ENCODE peak calls at places on chromosomes 11 and 22, in seven cellular contexts. O is Panc1, P is neuronal stem cell, I is uterus, D is HCT116, B is substantia nigra, R is right cardiac atrium. J is an unnamed sample.
A peak's percentile ranks its signal among the peaks of the same experiment; 100 is the strongest.

GRCh38 chr11:43904737-43905515 is 24.3 kb downstream of the ALKBH3 start:
- DNase-seq in O (no peak), P (no peak), I (peak; percentile 56), D (no peak), B (no peak), R (no peak), J (no peak)

GRCh38 chr11:99423435-99423983 is 402.8 kb downstream of the CNTN5 start:
- DNase-seq in O (no peak), P (no peak), I (no peak), D (no peak), B (no peak), R (no peak), J (no peak)

GRCh38 chr11:2507945-2508749 is 63.3 kb downstream of the KCNQ1 start:
- DNase-seq in O (no peak), P (no peak), I (no peak), D (no peak), B (no peak), R (no peak), J (peak; percentile 7)

GRCh38 chr11:96393753-96394348 is 4.0 kb downstream of the JRKL start:
- DNase-seq in O (peak; percentile 25), P (no peak), I (no peak), D (peak; percentile 22), B (no peak), R (no peak), J (no peak)

GRCh38 chr11:65791719-65792213 is 4.9 kb downstream of the OVOL1 start:
- DNase-seq in O (no peak), P (no peak), I (no peak), D (no peak), B (no peak), R (no peak), J (no peak)

GRCh38 chr11:119863236-119863635 is 134.2 kb upstream of the NECTIN1 start:
- DNase-seq in O (no peak), P (no peak), I (no peak), D (no peak), B (no peak), R (no peak), J (no peak)

GRCh38 chr11:65468874-65469333 is 29.9 kb upstream of the MALAT1 start:
- DNase-seq in O (no peak), P (no peak), I (peak; percentile 65), D (peak; percentile 81), B (no peak), R (peak; percentile 76), J (no peak)

GRCh38 chr11:94813436-94813720 is 45.2 kb downstream of the AMOTL1 start:
- DNase-seq in O (no peak), P (no peak), I (no peak), D (no peak), B (no peak), R (no peak), J (no peak)

GRCh38 chr11:10117709-10118341 is 176.2 kb downstream of the SBF2 start:
- DNase-seq in O (no peak), P (no peak), I (no peak), D (no peak), B (no peak), R (no peak), J (no peak)

GRCh38 chr11:96426356-96427103 is 36.7 kb downstream of the JRKL start:
- DNase-seq in O (peak; percentile 30), P (peak; percentile 44), I (no peak), D (peak; percentile 19), B (no peak), R (no peak), J (no peak)

GRCh38 chr11:95688501-95689222 is 100.9 kb downstream of the FAM76B start:
- DNase-seq in O (no peak), P (no peak), I (no peak), D (no peak), B (no peak), R (no peak), J (no peak)

DNA sequence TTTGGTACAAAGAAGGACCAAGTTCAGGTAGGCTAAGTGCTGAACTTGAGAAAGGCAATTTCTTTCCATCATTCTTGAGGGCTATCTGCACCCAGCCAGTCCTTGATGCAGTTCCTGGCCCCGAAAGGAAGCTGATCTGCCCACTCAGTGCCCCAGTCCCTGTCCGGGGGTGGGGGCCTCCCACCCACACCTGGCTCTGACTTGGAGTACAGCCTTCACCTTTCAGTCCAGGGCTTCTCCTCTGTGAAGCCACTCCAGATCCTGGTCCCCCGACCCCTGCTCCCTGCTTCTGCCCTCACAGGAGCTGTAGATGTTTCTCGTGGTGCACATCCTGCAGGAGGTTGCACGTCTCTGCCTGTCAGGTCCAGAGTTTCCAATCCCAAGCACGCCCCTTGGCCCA is 75.2 kb downstream of the BCR start:
- DNase-seq in O (no peak), P (no peak), I (no peak), D (no peak), B (no peak), R (no peak), J (no peak)
- H3K27ac ChIP-seq in O (no peak overlapping the region), P (no peak overlapping the region), I (no peak overlapping the region), D (no peak overlapping the region), B (no peak overlapping the region), R (no peak overlapping the region), J (peak overlapping the region; percentile 92)

DNA sequence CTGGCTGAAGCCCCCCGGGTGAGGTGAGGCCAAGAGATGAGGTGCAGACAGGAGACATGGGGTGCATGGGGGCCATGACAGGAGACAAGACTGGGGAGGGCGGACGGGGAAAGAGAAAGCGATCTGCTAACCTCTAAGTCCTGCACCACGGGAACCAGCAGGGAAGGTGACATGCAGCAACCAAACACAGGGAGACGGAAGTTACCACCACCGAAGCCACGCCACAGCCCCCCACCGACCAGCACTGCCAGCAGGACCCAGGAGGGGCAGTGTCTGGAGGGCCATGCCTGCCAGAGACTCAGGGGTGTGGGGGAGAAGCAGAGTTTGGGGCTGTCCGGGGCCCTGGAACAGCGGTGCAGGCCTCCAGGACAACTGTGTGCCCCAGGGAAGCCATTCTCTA is 14.1 kb upstream of the RASL10A start:
- DNase-seq in O (no peak), P (no peak), I (no peak), D (no peak), B (no peak), R (peak; percentile 31), J (no peak)
- H3K27ac ChIP-seq in O (no peak overlapping the region), P (no peak overlapping the region), I (no peak overlapping the region), D (no peak overlapping the region), B (no peak overlapping the region), R (no peak overlapping the region), J (peak overlapping the region; percentile 54)

GRCh38 chr22:29150701-29151100 is 55.0 kb upstream of the EMID1 start:
- DNase-seq in O (no peak), P (no peak), I (no peak), D (no peak), B (no peak), R (no peak), J (no peak)
- H3K27ac ChIP-seq in O (no peak overlapping the region), P (no peak overlapping the region), I (no peak overlapping the region), D (no peak overlapping the region), B (peak overlapping the region; percentile 35), R (no peak overlapping the region), J (no peak overlapping the region)

GRCh38 chr11:32583451-32584271 is at the start of gene EIF3M:
- DNase-seq in O (peak; percentile 82), P (peak; percentile 88), I (peak; percentile 95), D (peak; percentile 93), B (peak; percentile 85), R (peak; percentile 99), J (peak; percentile 92)

GRCh38 chr11:32580967-32581366 is 2.7 kb upstream of the EIF3M start:
- DNase-seq in O (no peak), P (no peak), I (no peak), D (no peak), B (no peak), R (no peak), J (no peak)

GRCh38 chr11:32586576-32587190 is 3.1 kb downstream of the EIF3M start:
- DNase-seq in O (no peak), P (no peak), I (no peak), D (peak; percentile 29), B (no peak), R (no peak), J (no peak)

GRCh38 chr11:32581556-32581955 is 2.1 kb upstream of the EIF3M start:
- DNase-seq in O (no peak), P (no peak), I (no peak), D (no peak), B (no peak), R (no peak), J (no peak)

DNA sequence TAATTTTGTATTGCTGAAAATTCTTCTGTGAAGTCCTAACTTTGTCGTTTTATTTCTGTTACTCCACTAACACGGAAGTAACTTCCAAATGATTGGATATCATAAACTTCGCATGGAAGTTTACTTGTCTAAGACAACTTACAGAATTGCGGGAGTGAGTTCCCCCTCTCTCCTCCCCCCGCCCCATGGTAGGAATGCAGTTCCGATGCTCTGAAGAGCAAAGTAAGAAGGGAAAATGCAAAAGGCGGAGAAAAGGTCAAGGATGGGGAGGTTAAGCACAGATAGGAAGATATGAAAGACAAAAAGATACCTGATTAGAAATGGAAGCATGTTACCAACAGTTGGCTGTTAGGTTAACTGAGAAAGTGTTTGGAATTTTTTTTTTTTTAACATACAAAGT is 1.3 kb downstream of the EIF3M start:
- DNase-seq in O (no peak), P (peak; percentile 17), I (no peak), D (no peak), B (no peak), R (no peak), J (no peak)
- H3K27ac ChIP-seq in O (peak overlapping the region; percentile 98), P (no peak overlapping the region), I (no peak overlapping the region), D (peak overlapping the region; percentile 82), B (no peak overlapping the region), R (no peak overlapping the region), J (no peak overlapping the region)

DNA sequence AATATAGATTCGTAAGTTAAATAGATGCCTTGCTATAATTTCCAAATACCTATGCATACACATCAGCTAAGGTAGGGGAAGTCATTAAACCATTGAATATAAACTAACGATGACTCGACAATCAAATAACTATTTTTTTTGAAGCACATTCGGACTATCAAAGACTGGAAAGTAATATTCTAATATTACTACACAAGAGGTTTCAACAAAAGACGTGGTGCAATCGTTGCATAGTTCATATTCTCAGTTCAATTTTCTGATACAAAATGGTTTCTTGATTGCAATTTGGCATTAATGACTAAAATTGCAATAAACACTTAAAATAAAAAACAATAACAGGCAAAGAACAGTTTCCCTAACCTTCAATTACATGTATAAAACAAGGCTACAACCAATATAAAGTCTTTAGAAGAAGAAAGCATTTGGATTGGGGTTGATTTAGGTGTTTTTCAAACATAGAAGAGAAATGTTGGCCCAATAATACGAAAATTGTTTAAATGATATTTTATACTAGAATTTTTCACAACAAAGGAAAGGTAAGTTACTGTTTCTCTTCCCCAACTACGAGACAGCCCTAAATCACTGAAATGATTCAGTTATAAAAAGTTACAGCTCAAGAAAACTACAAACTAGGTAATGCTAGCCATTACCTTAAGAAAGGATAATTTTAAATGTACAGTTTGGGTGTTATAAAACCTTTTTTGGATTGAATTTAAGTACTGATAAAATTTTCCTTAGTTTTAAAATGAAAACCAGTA is 17.6 kb downstream of the BLID start:
- DNase-seq in O (no peak), P (no peak), I (no peak), D (no peak), B (no peak), R (no peak), J (no peak)
- H3K27ac ChIP-seq in O (peak overlapping the region; percentile 84), P (no peak overlapping the region), I (peak overlapping the region; percentile 95), D (no peak overlapping the region), B (peak overlapping the region; percentile 96), R (no peak overlapping the region), J (peak overlapping the region; percentile 94)

GRCh38 chr22:44090571-44090905 is 66.4 kb downstream of the PARVB start:
- DNase-seq in O (no peak), P (no peak), I (no peak), D (no peak), B (no peak), R (peak; percentile 21), J (no peak)
- H3K27ac ChIP-seq in O (no peak overlapping the region), P (no peak overlapping the region), I (no peak overlapping the region), D (no peak overlapping the region), B (no peak overlapping the region), R (no peak overlapping the region), J (no peak overlapping the region)

J was measured in tibial nerve.